ENCODE peak calls at places on chromosomes 13 and 19, in ten cellular contexts. K is myocyte, W is NCI-H1436, I is heart right ventricle, Q is M059J, R is progenitor cell of endocrine pancreas, V is HFFc6, J is T47D, M is foreskin fibroblast, N is T-cell. Z is an unnamed sample.

GRCh38 chr19:46471116-46471733 is at the start of gene PNMA8A:
- DNase-seq in W (peak; percentile 90), V (peak; percentile 72), K (peak; percentile 87), Q (peak; percentile 50), N (peak; percentile 6), I (peak; percentile 65), J (no peak), R (peak; percentile 87), M (peak; percentile 79), Z (no peak)

GRCh38 chr19:6424190-6424938 is at the start of gene KHSRP:
- DNase-seq in J (no peak), K (no peak), M (peak; percentile 51), V (no peak), W (no peak), I (no peak), N (no peak), Q (no peak), R (no peak), Z (no peak)

GRCh38 chr19:9996541-9996940 is 13.8 kb downstream of the COL5A3 start:
- DNase-seq in Q (no peak), J (no peak), W (no peak), R (no peak), I (no peak), V (no peak), M (peak; percentile 39), N (no peak), K (no peak), Z (no peak)

GRCh38 chr19:41362143-41362847 is 1.7 kb downstream of the B9D2 start:
- DNase-seq in K (no peak), N (no peak), R (no peak), Q (peak; percentile 20), J (no peak), V (no peak), M (peak; percentile 31), W (no peak), I (no peak), Z (no peak)

GRCh38 chr19:19110410-19111137 is 27.7 kb downstream of the TMEM161A start:
- DNase-seq in J (no peak), R (peak; percentile 39), W (no peak), V (no peak), K (no peak), I (no peak), N (no peak), Q (no peak), M (peak; percentile 19), Z (no peak)

GRCh38 chr13:110541526-110541920 is 20.0 kb downstream of the RAB20 start:
- DNase-seq in K (no peak), Q (no peak), M (peak; percentile 55), I (no peak), J (no peak), R (no peak), N (no peak), W (no peak), V (peak; percentile 9), Z (no peak)

GRCh38 chr19:33194884-33195710 is 967 bp downstream of the LRP3 start:
- DNase-seq in R (no peak), V (peak; percentile 7), M (peak; percentile 76), I (peak; percentile 35), J (peak; percentile 40), N (no peak), K (peak; percentile 59), Q (no peak), W (no peak), Z (no peak)

GRCh38 chr13:87656311-87656710 is 14.9 kb upstream of the SLITRK5 start:
- DNase-seq in W (no peak), N (no peak), I (no peak), Q (no peak), M (no peak), K (no peak), J (no peak), V (no peak), R (no peak), Z (peak; percentile 64)

GRCh38 chr19:10226376-10227214 is 4.5 kb downstream of the S1PR2 start:
- DNase-seq in N (no peak), R (no peak), I (peak; percentile 66), M (peak; percentile 98), V (peak; percentile 74), J (no peak), W (no peak), K (no peak), Q (no peak), Z (no peak)

GRCh38 chr19:56079609-56080008 is 41.5 kb downstream of the ZNF787 start:
- DNase-seq in I (no peak), J (no peak), K (no peak), M (no peak), Q (no peak), W (no peak), R (no peak), N (no peak), V (no peak), Z (no peak)

Z was measured in SHP77.